ENCODE peak calls at places on chromosomes 16 and 17, in four cellular contexts. One of them, this sample, is unnamed.

GRCh38 chr16:70725912-70726828 is 40.3 kb upstream of the MTSS2 start:
- DNase-seq in NCI-H460: no peak
- DNase-seq in fibroblast of the aortic adventitia: peak
- DNase-seq in fibroblast of the conjunctiva: no peak
- DNase-seq in this sample: no peak

GRCh38 chr16:15552507-15552906 is 90.4 kb downstream of the MARF1 start:
- DNase-seq in NCI-H460: no peak
- DNase-seq in fibroblast of the aortic adventitia: no peak
- DNase-seq in fibroblast of the conjunctiva: no peak
- DNase-seq in this sample: no peak

GRCh38 chr17:41787021-41787418 is 509 bp upstream of the JUP start:
- DNase-seq in NCI-H460: no peak
- DNase-seq in fibroblast of the aortic adventitia: no peak
- DNase-seq in fibroblast of the conjunctiva: no peak
- DNase-seq in this sample: no peak

GRCh38 chr17:29458066-29458465 is 67.9 kb downstream of the TAOK1 start:
- DNase-seq in NCI-H460: no peak
- DNase-seq in fibroblast of the aortic adventitia: no peak
- DNase-seq in fibroblast of the conjunctiva: no peak
- DNase-seq in this sample: no peak

GRCh38 chr16:521381-522210 is 5.9 kb upstream of the CAPN15 start:
- DNase-seq in NCI-H460: no peak
- DNase-seq in fibroblast of the aortic adventitia: no peak
- DNase-seq in fibroblast of the conjunctiva: no peak
- DNase-seq in this sample: no peak

GRCh38 chr16:84228321-84228838 is 11.4 kb downstream of the KCNG4 start:
- DNase-seq in NCI-H460: peak
- DNase-seq in fibroblast of the aortic adventitia: peak
- DNase-seq in fibroblast of the conjunctiva: peak
- DNase-seq in this sample: peak

GRCh38 chr17:6496116-6496481 is 51.8 kb downstream of the PIMREG start:
- DNase-seq in NCI-H460: no peak
- DNase-seq in fibroblast of the aortic adventitia: no peak
- DNase-seq in fibroblast of the conjunctiva: no peak
- DNase-seq in this sample: no peak

GRCh38 chr17:31216053-31216751 is 80.8 kb downstream of the OMG start:
- DNase-seq in NCI-H460: peak
- DNase-seq in fibroblast of the aortic adventitia: peak
- DNase-seq in fibroblast of the conjunctiva: peak
- DNase-seq in this sample: peak

GRCh38 chr17:3914319-3914685 is 2.0 kb downstream of the P2RX1 start:
- DNase-seq in NCI-H460: no peak
- DNase-seq in fibroblast of the aortic adventitia: no peak
- DNase-seq in fibroblast of the conjunctiva: no peak
- DNase-seq in this sample: no peak

GRCh38 chr17:41835800-41836549 is at the start of gene NT5C3B:
- DNase-seq in NCI-H460: peak
- DNase-seq in fibroblast of the aortic adventitia: no peak
- DNase-seq in fibroblast of the conjunctiva: no peak
- DNase-seq in this sample: no peak

GRCh38 chr16:19223235-19223847 is 55.3 kb downstream of the SYT17 start:
- DNase-seq in NCI-H460: peak
- DNase-seq in fibroblast of the aortic adventitia: no peak
- DNase-seq in fibroblast of the conjunctiva: no peak
- DNase-seq in this sample: no peak

GRCh38 chr16:11253009-11253994 is 2.7 kb downstream of the SOCS1 start:
- DNase-seq in NCI-H460: no peak
- DNase-seq in fibroblast of the aortic adventitia: peak
- DNase-seq in fibroblast of the conjunctiva: no peak
- DNase-seq in this sample: no peak

GRCh38 chr17:68682913-68683312 is 81.7 kb upstream of the FAM20A start:
- DNase-seq in NCI-H460: no peak
- DNase-seq in fibroblast of the aortic adventitia: no peak
- DNase-seq in fibroblast of the conjunctiva: no peak
- DNase-seq in this sample: no peak

GRCh38 chr16:48542020-48542473 is 67.9 kb downstream of the N4BP1 start:
- DNase-seq in NCI-H460: peak
- DNase-seq in fibroblast of the aortic adventitia: peak
- DNase-seq in fibroblast of the conjunctiva: peak
- DNase-seq in this sample: peak

GRCh38 chr17:7184091-7184488 is 4.9 kb upstream of the ASGR1 start:
- DNase-seq in NCI-H460: no peak
- DNase-seq in fibroblast of the aortic adventitia: no peak
- DNase-seq in fibroblast of the conjunctiva: no peak
- DNase-seq in this sample: no peak

GRCh38 chr17:2388020-2388704 is 12.7 kb downstream of the MNT start:
- DNase-seq in NCI-H460: no peak
- DNase-seq in fibroblast of the aortic adventitia: no peak
- DNase-seq in fibroblast of the conjunctiva: no peak
- DNase-seq in this sample: no peak

GRCh38 chr17:73833779-73834613 is 189.8 kb upstream of the SDK2 start:
- DNase-seq in NCI-H460: no peak
- DNase-seq in fibroblast of the aortic adventitia: no peak
- DNase-seq in fibroblast of the conjunctiva: no peak
- DNase-seq in this sample: no peak